ENCODE peak calls at places on chromosomes 1 and 21, in seven cellular contexts. B is HL-60, T is A549, K is mesothelial cell of epicardium, R is AG10803, G is PC-3, H is mammary epithelial cell. W is an unnamed sample.

GRCh38 chr1:46580140-46580903 is 23.7 kb downstream of the MKNK1 start:
- DNase-seq in B (peak; percentile 83), T (no peak), K (no peak), R (no peak), G (no peak), H (no peak), W (no peak)

GRCh38 chr1:23562138-23562819 is 3.0 kb upstream of the ID3 start:
- DNase-seq in B (no peak), T (peak; percentile 85), K (peak; percentile 94), R (peak; percentile 97), G (peak; percentile 94), H (peak; percentile 82), W (peak; percentile 93)

GRCh38 chr1:107135466-107135865 is 5.4 kb upstream of the NTNG1 start:
- DNase-seq in B (no peak), T (no peak), K (peak; percentile 46), R (peak; percentile 58), G (peak; percentile 68), H (peak; percentile 41), W (peak; percentile 65)

GRCh38 chr1:161013104-161013590 is 7.8 kb downstream of the F11R start:
- DNase-seq in B (no peak), T (no peak), K (no peak), R (no peak), G (peak; percentile 29), H (peak; percentile 34), W (peak; percentile 34)

GRCh38 chr1:31655104-31655503 is 10.4 kb upstream of the PEF1 start:
- DNase-seq in B (no peak), T (no peak), K (no peak), R (no peak), G (no peak), H (no peak), W (no peak)

GRCh38 chr1:116934586-116935207 is 25.0 kb downstream of the PTGFRN start:
- DNase-seq in B (peak; percentile 27), T (no peak), K (no peak), R (peak; percentile 20), G (peak; percentile 31), H (no peak), W (no peak)

GRCh38 chr1:46186076-46186475 is 9.8 kb upstream of the P3R3URF start:
- DNase-seq in B (no peak), T (no peak), K (no peak), R (no peak), G (no peak), H (no peak), W (no peak)

GRCh38 chr1:170660874-170661645 is 2.9 kb upstream of the PRRX1 start:
- DNase-seq in B (no peak), T (no peak), K (no peak), R (peak; percentile 45), G (no peak), H (no peak), W (no peak)

GRCh38 chr1:5394111-5394510 is 598.1 kb downstream of the NPHP4 start:
- DNase-seq in B (no peak), T (no peak), K (no peak), R (no peak), G (no peak), H (no peak), W (peak; percentile 7)

GRCh38 chr1:16013220-16013907 is 4.5 kb downstream of the HSPB7 start:
- DNase-seq in B (peak; percentile 79), T (peak; percentile 34), K (no peak), R (peak; percentile 56), G (peak; percentile 36), H (peak; percentile 36), W (peak; percentile 64)

GRCh38 chr1:155831279-155831976 is 25.6 kb downstream of the GON4L start:
- DNase-seq in B (no peak), T (no peak), K (no peak), R (no peak), G (no peak), H (no peak), W (no peak)

GRCh38 chr1:106439475-106439874 is 617.0 kb upstream of the PRMT6 start:
- DNase-seq in B (no peak), T (no peak), K (no peak), R (no peak), G (peak; percentile 62), H (no peak), W (peak; percentile 23)

GRCh38 chr21:39110431-39110830 is 72.8 kb downstream of the PSMG1 start:
- DNase-seq in B (no peak), T (no peak), K (no peak), R (no peak), G (no peak), H (no peak), W (no peak)

GRCh38 chr1:92915547-92915946 is 45.7 kb downstream of the DIPK1A start:
- DNase-seq in B (no peak), T (no peak), K (no peak), R (no peak), G (peak; percentile 53), H (no peak), W (no peak)

GRCh38 chr1:161721738-161722343 is 497 bp downstream of the FCRLB start:
- DNase-seq in B (peak; percentile 68), T (peak; percentile 30), K (no peak), R (peak; percentile 93), G (peak; percentile 91), H (peak; percentile 80), W (peak; percentile 78)

GRCh38 chr1:116794804-116795481 is 40.7 kb downstream of the CD2 start:
- DNase-seq in B (peak; percentile 15), T (no peak), K (no peak), R (no peak), G (no peak), H (no peak), W (no peak)

GRCh38 chr1:156194300-156194652 is 372 bp downstream of the SLC25A44 start:
- DNase-seq in B (no peak), T (no peak), K (no peak), R (no peak), G (peak; percentile 12), H (no peak), W (no peak)

GRCh38 chr1:230568008-230568407 is 74.3 kb upstream of the COG2 start:
- DNase-seq in B (no peak), T (peak; percentile 14), K (no peak), R (peak; percentile 15), G (peak; percentile 67), H (peak; percentile 11), W (peak; percentile 70)

GRCh38 chr1:42046772-42047552 is 106.2 kb upstream of the GUCA2B start:
- DNase-seq in B (no peak), T (no peak), K (no peak), R (peak; percentile 12), G (no peak), H (no peak), W (peak; percentile 26)

GRCh38 chr1:108117908-108118902 is 81.9 kb downstream of the SLC25A24 start:
- DNase-seq in B (peak; percentile 73), T (no peak), K (no peak), R (peak; percentile 85), G (peak; percentile 73), H (no peak), W (peak; percentile 21)

GRCh38 chr1:47580451-47580980 is 142.7 kb downstream of the FOXD2 start:
- DNase-seq in B (no peak), T (no peak), K (no peak), R (no peak), G (no peak), H (no peak), W (no peak)

GRCh38 chr21:45562965-45563364 is 20.7 kb upstream of the SLC19A1 start:
- DNase-seq in B (no peak), T (no peak), K (no peak), R (peak; percentile 61), G (no peak), H (no peak), W (no peak)

DNA sequence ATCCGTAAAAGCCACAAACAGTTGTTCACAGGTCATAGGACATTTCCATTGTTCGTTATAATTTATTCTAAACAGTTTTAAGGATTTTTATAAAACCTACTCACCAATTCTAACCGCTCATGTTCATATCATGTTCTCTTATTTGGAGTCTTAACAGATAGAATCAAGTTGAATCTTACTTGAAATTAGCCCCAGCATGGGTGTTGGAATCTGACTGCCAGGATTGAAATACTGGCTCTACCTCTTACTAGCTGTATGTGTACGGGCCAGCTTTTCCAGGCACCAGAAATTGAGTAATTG is 78.2 kb upstream of the GPR88 start:
- DNase-seq in B (no peak), T (no peak), K (no peak), R (no peak), G (no peak), H (no peak), W (no peak)
- TF ChIP-seq CTCF in B (no peak), T (no peak), K (no peak), R (no peak), G (no peak), H (no peak), W (no peak)

GRCh38 chr1:248884632-248885295 is 21.3 kb upstream of the PGBD2 start:
- DNase-seq in B (no peak), T (no peak), K (no peak), R (no peak), G (no peak), H (no peak), W (no peak)
- TF ChIP-seq CTCF in B (no peak), T (no peak), K (no peak), R (no peak), G (peak; percentile 53), H (no peak), W (no peak)

GRCh38 chr1:62391369-62391971 is 45.4 kb upstream of the USP1 start:
- DNase-seq in B (no peak), T (no peak), K (no peak), R (no peak), G (peak; percentile 38), H (no peak), W (peak; percentile 48)
- TF ChIP-seq CTCF in B (peak; percentile 35), T (peak; percentile 13), K (peak; percentile 66), R (peak; percentile 32), G (peak; percentile 74), H (peak; percentile 57), W (peak; percentile 28)

GRCh38 chr1:199546323-199546722 is 481.2 kb upstream of the NR5A2 start:
- DNase-seq in B (no peak), T (no peak), K (no peak), R (peak; percentile 6), G (peak; percentile 44), H (peak; percentile 30), W (no peak)

GRCh38 chr1:199549424-199549823 is 478.1 kb upstream of the NR5A2 start:
- DNase-seq in B (no peak), T (no peak), K (no peak), R (no peak), G (peak; percentile 24), H (no peak), W (no peak)

GRCh38 chr1:199550384-199551067 is 477.0 kb upstream of the NR5A2 start:
- DNase-seq in B (no peak), T (no peak), K (no peak), R (peak; percentile 13), G (peak; percentile 38), H (no peak), W (peak; percentile 11)

DNA sequence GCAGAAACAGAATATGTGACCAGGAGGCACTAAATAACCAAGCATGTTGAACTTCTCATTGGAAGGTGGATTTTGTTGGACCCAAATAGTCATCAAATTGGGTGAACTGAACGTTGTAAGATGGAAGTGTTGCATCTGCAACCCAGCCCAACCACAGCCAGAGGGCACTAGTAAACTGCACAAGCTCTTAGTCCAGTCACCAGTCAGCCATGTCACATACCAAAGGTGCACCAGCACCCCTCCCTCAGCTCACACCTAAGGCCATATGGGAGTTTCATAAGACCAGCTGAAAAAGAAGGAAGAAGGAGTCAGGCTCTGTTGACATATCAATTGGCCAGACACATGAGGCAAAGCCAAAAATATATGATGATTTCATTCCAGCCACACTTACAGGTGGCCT is 481.7 kb upstream of the NR5A2 start:
- DNase-seq in B (no peak), T (peak; percentile 3), K (no peak), R (no peak), G (peak; percentile 40), H (peak; percentile 30), W (peak; percentile 41)
- TF ChIP-seq CTCF in B (peak; percentile 5), T (peak; percentile 22), K (no peak), R (peak; percentile 23), G (peak; percentile 44), H (peak; percentile 55), W (peak; percentile 36)

W was measured in MCF 10A.